ENCODE peak calls at places on chromosomes 11 and 22, in nine cellular contexts. One of them, this sample, is unnamed.
A peak's percentile ranks its signal among the peaks of the same experiment; 100 is the strongest.

GRCh38 chr11:105829084-105829483 is 193.0 kb downstream of the MSANTD4 start:
- DNase-seq in CD4-positive, alpha-beta memory T cell: no peak
- DNase-seq in naive thymus-derived CD4-positive, alpha-beta T cell: no peak
- DNase-seq in CD4-positive, alpha-beta T cell: no peak
- DNase-seq in neural progenitor cell: no peak
- DNase-seq in OCI-LY7: peak; percentile 24
- DNase-seq in heart right ventricle: no peak
- DNase-seq in adipocyte: no peak
- DNase-seq in lung: no peak
- DNase-seq in this sample: no peak

GRCh38 chr11:75867778-75868374 is 52.9 kb downstream of the UVRAG start:
- DNase-seq in CD4-positive, alpha-beta memory T cell: peak; percentile 48
- DNase-seq in naive thymus-derived CD4-positive, alpha-beta T cell: peak; percentile 61
- DNase-seq in CD4-positive, alpha-beta T cell: peak; percentile 23
- DNase-seq in neural progenitor cell: peak; percentile 69
- DNase-seq in OCI-LY7: peak; percentile 76
- DNase-seq in heart right ventricle: peak; percentile 58
- DNase-seq in adipocyte: peak; percentile 85
- DNase-seq in lung: peak; percentile 47
- DNase-seq in this sample: no peak

GRCh38 chr11:12472401-12473065 is 95.2 kb downstream of the PARVA start:
- DNase-seq in CD4-positive, alpha-beta memory T cell: no peak
- DNase-seq in naive thymus-derived CD4-positive, alpha-beta T cell: no peak
- DNase-seq in CD4-positive, alpha-beta T cell: no peak
- DNase-seq in neural progenitor cell: peak; percentile 51
- DNase-seq in OCI-LY7: no peak
- DNase-seq in heart right ventricle: no peak
- DNase-seq in adipocyte: no peak
- DNase-seq in lung: no peak
- DNase-seq in this sample: no peak

GRCh38 chr11:47186076-47186936 is at the start of gene PACSIN3:
- DNase-seq in CD4-positive, alpha-beta memory T cell: peak; percentile 24
- DNase-seq in naive thymus-derived CD4-positive, alpha-beta T cell: peak; percentile 22
- DNase-seq in CD4-positive, alpha-beta T cell: peak; percentile 21
- DNase-seq in neural progenitor cell: peak; percentile 75
- DNase-seq in OCI-LY7: no peak
- DNase-seq in heart right ventricle: peak; percentile 43
- DNase-seq in adipocyte: peak; percentile 78
- DNase-seq in lung: no peak
- DNase-seq in this sample: peak; percentile 67

GRCh38 chr11:1536065-1536843 is 35.8 kb downstream of the DUSP8 start:
- DNase-seq in CD4-positive, alpha-beta memory T cell: no peak
- DNase-seq in naive thymus-derived CD4-positive, alpha-beta T cell: no peak
- DNase-seq in CD4-positive, alpha-beta T cell: no peak
- DNase-seq in neural progenitor cell: no peak
- DNase-seq in OCI-LY7: no peak
- DNase-seq in heart right ventricle: no peak
- DNase-seq in adipocyte: no peak
- DNase-seq in lung: no peak
- DNase-seq in this sample: peak; percentile 24

GRCh38 chr11:1668911-1669473 is 28.0 kb upstream of the KRTAP5-6 start:
- DNase-seq in CD4-positive, alpha-beta memory T cell: no peak
- DNase-seq in naive thymus-derived CD4-positive, alpha-beta T cell: no peak
- DNase-seq in CD4-positive, alpha-beta T cell: no peak
- DNase-seq in neural progenitor cell: no peak
- DNase-seq in OCI-LY7: no peak
- DNase-seq in heart right ventricle: no peak
- DNase-seq in adipocyte: no peak
- DNase-seq in lung: no peak
- DNase-seq in this sample: peak; percentile 39

GRCh38 chr11:75715688-75716087 is 1.9 kb upstream of the MOGAT2 start:
- DNase-seq in CD4-positive, alpha-beta memory T cell: no peak
- DNase-seq in naive thymus-derived CD4-positive, alpha-beta T cell: no peak
- DNase-seq in CD4-positive, alpha-beta T cell: no peak
- DNase-seq in neural progenitor cell: no peak
- DNase-seq in OCI-LY7: no peak
- DNase-seq in heart right ventricle: no peak
- DNase-seq in adipocyte: no peak
- DNase-seq in lung: no peak
- DNase-seq in this sample: no peak

GRCh38 chr11:127564803-127565202 is 564.2 kb upstream of the KIRREL3 start:
- DNase-seq in CD4-positive, alpha-beta memory T cell: no peak
- DNase-seq in naive thymus-derived CD4-positive, alpha-beta T cell: no peak
- DNase-seq in CD4-positive, alpha-beta T cell: no peak
- DNase-seq in neural progenitor cell: no peak
- DNase-seq in OCI-LY7: no peak
- DNase-seq in heart right ventricle: no peak
- DNase-seq in adipocyte: no peak
- DNase-seq in lung: no peak
- DNase-seq in this sample: no peak

GRCh38 chr22:40679249-40679963 is at the start of gene MCHR1:
- DNase-seq in CD4-positive, alpha-beta memory T cell: no peak
- DNase-seq in naive thymus-derived CD4-positive, alpha-beta T cell: no peak
- DNase-seq in CD4-positive, alpha-beta T cell: no peak
- DNase-seq in neural progenitor cell: peak; percentile 46
- DNase-seq in OCI-LY7: no peak
- DNase-seq in heart right ventricle: no peak
- DNase-seq in adipocyte: no peak
- DNase-seq in lung: no peak
- DNase-seq in this sample: no peak

GRCh38 chr11:72635931-72636330 is 38.3 kb downstream of the PDE2A start:
- DNase-seq in CD4-positive, alpha-beta memory T cell: no peak
- DNase-seq in naive thymus-derived CD4-positive, alpha-beta T cell: no peak
- DNase-seq in CD4-positive, alpha-beta T cell: no peak
- DNase-seq in neural progenitor cell: no peak
- DNase-seq in OCI-LY7: no peak
- DNase-seq in heart right ventricle: no peak
- DNase-seq in adipocyte: no peak
- DNase-seq in lung: no peak
- DNase-seq in this sample: no peak

GRCh38 chr11:45563801-45564200 is 101.6 kb downstream of the CHST1 start:
- DNase-seq in CD4-positive, alpha-beta memory T cell: no peak
- DNase-seq in naive thymus-derived CD4-positive, alpha-beta T cell: no peak
- DNase-seq in CD4-positive, alpha-beta T cell: no peak
- DNase-seq in neural progenitor cell: no peak
- DNase-seq in OCI-LY7: no peak
- DNase-seq in heart right ventricle: no peak
- DNase-seq in adipocyte: no peak
- DNase-seq in lung: no peak
- DNase-seq in this sample: no peak

GRCh38 chr22:22684605-22685561 is 40.5 kb downstream of the GGTLC2 start:
- DNase-seq in CD4-positive, alpha-beta memory T cell: no peak
- DNase-seq in naive thymus-derived CD4-positive, alpha-beta T cell: no peak
- DNase-seq in CD4-positive, alpha-beta T cell: no peak
- DNase-seq in neural progenitor cell: peak; percentile 55
- DNase-seq in OCI-LY7: peak; percentile 86
- DNase-seq in heart right ventricle: no peak
- DNase-seq in adipocyte: peak; percentile 82
- DNase-seq in lung: no peak
- DNase-seq in this sample: no peak

GRCh38 chr11:122672892-122673291 is 17.4 kb downstream of the UBASH3B start:
- DNase-seq in CD4-positive, alpha-beta memory T cell: no peak
- DNase-seq in naive thymus-derived CD4-positive, alpha-beta T cell: no peak
- DNase-seq in CD4-positive, alpha-beta T cell: no peak
- DNase-seq in neural progenitor cell: no peak
- DNase-seq in OCI-LY7: no peak
- DNase-seq in heart right ventricle: no peak
- DNase-seq in adipocyte: no peak
- DNase-seq in lung: peak; percentile 30
- DNase-seq in this sample: no peak

GRCh38 chr22:33659423-33659822 is 260.9 kb downstream of the LARGE1 start:
- DNase-seq in CD4-positive, alpha-beta memory T cell: no peak
- DNase-seq in naive thymus-derived CD4-positive, alpha-beta T cell: no peak
- DNase-seq in CD4-positive, alpha-beta T cell: no peak
- DNase-seq in neural progenitor cell: no peak
- DNase-seq in OCI-LY7: no peak
- DNase-seq in heart right ventricle: peak; percentile 55
- DNase-seq in adipocyte: peak; percentile 24
- DNase-seq in lung: no peak
- DNase-seq in this sample: peak; percentile 46

GRCh38 chr11:130070829-130071205 is 1.1 kb downstream of the APLP2 start:
- DNase-seq in CD4-positive, alpha-beta memory T cell: no peak
- DNase-seq in naive thymus-derived CD4-positive, alpha-beta T cell: no peak
- DNase-seq in CD4-positive, alpha-beta T cell: no peak
- DNase-seq in neural progenitor cell: peak; percentile 69
- DNase-seq in OCI-LY7: peak; percentile 48
- DNase-seq in heart right ventricle: no peak
- DNase-seq in adipocyte: peak; percentile 59
- DNase-seq in lung: peak; percentile 59
- DNase-seq in this sample: peak; percentile 50

GRCh38 chr11:95794086-95794485 is 3.8 kb downstream of the CEP57 start:
- DNase-seq in CD4-positive, alpha-beta memory T cell: no peak
- DNase-seq in naive thymus-derived CD4-positive, alpha-beta T cell: no peak
- DNase-seq in CD4-positive, alpha-beta T cell: no peak
- DNase-seq in neural progenitor cell: no peak
- DNase-seq in OCI-LY7: no peak
- DNase-seq in heart right ventricle: no peak
- DNase-seq in adipocyte: no peak
- DNase-seq in lung: no peak
- DNase-seq in this sample: no peak

DNA sequence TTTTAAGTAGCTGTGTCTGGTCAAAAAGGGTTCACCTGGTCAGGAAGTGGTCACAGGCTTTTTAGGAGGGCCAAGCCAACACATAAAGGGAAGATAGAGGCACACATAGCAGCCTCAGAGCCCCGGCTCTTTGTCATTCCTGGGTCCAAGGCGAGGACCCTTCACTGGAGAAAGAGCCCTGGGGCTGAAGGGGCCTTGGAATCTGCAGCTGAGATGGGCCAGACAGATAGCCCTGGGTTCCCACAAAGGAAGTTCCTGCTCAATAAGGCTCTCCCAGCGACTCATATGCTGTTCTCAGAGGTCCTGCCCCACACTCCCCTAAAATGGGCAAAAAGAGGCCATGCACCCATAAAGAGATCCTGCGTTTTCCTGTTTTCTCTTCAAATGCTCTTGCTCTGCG is 77.7 kb downstream of the LINC01488 start:
- DNase-seq in CD4-positive, alpha-beta memory T cell: no peak
- DNase-seq in naive thymus-derived CD4-positive, alpha-beta T cell: no peak
- DNase-seq in CD4-positive, alpha-beta T cell: no peak
- DNase-seq in neural progenitor cell: no peak
- DNase-seq in OCI-LY7: no peak
- DNase-seq in heart right ventricle: no peak
- DNase-seq in adipocyte: no peak
- DNase-seq in lung: no peak
- DNase-seq in this sample: no peak
- H3K9me3 ChIP-seq in CD4-positive, alpha-beta memory T cell: no peaks in the 10 kb centered on the region
- H3K9me3 ChIP-seq in naive thymus-derived CD4-positive, alpha-beta T cell: no peaks in the 10 kb centered on the region
- H3K9me3 ChIP-seq in CD4-positive, alpha-beta T cell: no peaks in the 10 kb centered on the region
- H3K9me3 ChIP-seq in neural progenitor cell: no peaks in the 10 kb centered on the region
- H3K9me3 ChIP-seq in OCI-LY7: no peaks in the 10 kb centered on the region
- H3K9me3 ChIP-seq in heart right ventricle: no peaks in the 10 kb centered on the region
- H3K9me3 ChIP-seq in adipocyte: peaks cover 7% of the 10 kb centered on the region
- H3K9me3 ChIP-seq in lung: no peaks in the 10 kb centered on the region
- H3K9me3 ChIP-seq in this sample: no peaks in the 10 kb centered on the region

DNA sequence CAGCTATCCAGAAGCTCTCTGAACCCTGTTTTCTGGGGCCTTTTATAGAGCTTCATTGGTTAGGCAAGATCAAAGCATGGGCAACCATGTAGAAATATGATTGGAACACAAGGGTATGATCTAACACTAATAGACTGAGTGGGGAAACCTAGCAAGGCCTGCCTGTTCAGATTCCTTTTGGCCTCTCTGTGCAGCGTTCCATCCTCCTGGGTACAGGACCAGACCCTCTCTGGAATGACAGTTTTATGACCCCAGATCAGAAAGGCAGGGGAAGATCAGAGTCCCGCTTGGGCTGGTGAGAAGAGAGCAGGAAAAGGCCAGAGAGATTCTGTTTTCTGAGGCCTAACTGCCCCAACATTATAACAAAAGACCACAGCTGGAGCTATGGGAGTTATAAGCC is 36.7 kb upstream of the VWA5A start:
- DNase-seq in CD4-positive, alpha-beta memory T cell: no peak
- DNase-seq in naive thymus-derived CD4-positive, alpha-beta T cell: no peak
- DNase-seq in CD4-positive, alpha-beta T cell: no peak
- DNase-seq in neural progenitor cell: no peak
- DNase-seq in OCI-LY7: no peak
- DNase-seq in heart right ventricle: no peak
- DNase-seq in adipocyte: no peak
- DNase-seq in lung: no peak
- DNase-seq in this sample: no peak
- H3K9me3 ChIP-seq in CD4-positive, alpha-beta memory T cell: no peaks in the 10 kb centered on the region
- H3K9me3 ChIP-seq in naive thymus-derived CD4-positive, alpha-beta T cell: no peaks in the 10 kb centered on the region
- H3K9me3 ChIP-seq in CD4-positive, alpha-beta T cell: no peaks in the 10 kb centered on the region
- H3K9me3 ChIP-seq in neural progenitor cell: no peaks in the 10 kb centered on the region
- H3K9me3 ChIP-seq in OCI-LY7: no peaks in the 10 kb centered on the region
- H3K9me3 ChIP-seq in heart right ventricle: no peaks in the 10 kb centered on the region
- H3K9me3 ChIP-seq in adipocyte: no peaks in the 10 kb centered on the region
- H3K9me3 ChIP-seq in lung: no peaks in the 10 kb centered on the region
- H3K9me3 ChIP-seq in this sample: peaks cover 1% of the 10 kb centered on the region

DNA sequence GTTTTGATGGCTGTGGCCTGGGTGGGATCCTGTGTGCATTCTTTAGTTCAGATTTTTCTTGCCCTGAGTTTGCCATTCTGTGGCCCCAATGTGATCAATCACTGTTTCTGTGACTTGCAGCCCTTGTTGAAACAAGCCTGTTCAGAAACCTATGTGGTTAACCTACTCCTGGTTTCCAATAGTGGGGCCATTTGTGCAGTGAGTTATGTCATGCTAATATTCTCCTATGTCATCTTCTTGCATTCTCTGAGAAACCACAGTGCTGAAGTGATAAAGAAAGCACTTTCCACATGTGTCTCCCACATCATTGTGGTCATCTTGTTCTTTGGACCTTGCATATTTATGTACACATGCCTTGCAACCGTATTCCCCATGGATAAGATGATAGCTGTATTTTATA is 620 bp downstream of the OR4C16 start:
- DNase-seq in CD4-positive, alpha-beta memory T cell: no peak
- DNase-seq in naive thymus-derived CD4-positive, alpha-beta T cell: no peak
- DNase-seq in CD4-positive, alpha-beta T cell: no peak
- DNase-seq in neural progenitor cell: no peak
- DNase-seq in OCI-LY7: no peak
- DNase-seq in heart right ventricle: no peak
- DNase-seq in adipocyte: no peak
- DNase-seq in lung: no peak
- DNase-seq in this sample: no peak
- H3K9me3 ChIP-seq in CD4-positive, alpha-beta memory T cell: no peaks in the 10 kb centered on the region
- H3K9me3 ChIP-seq in naive thymus-derived CD4-positive, alpha-beta T cell: no peaks in the 10 kb centered on the region
- H3K9me3 ChIP-seq in CD4-positive, alpha-beta T cell: peaks cover 17% of the 10 kb centered on the region
- H3K9me3 ChIP-seq in neural progenitor cell: peaks cover 29% of the 10 kb centered on the region
- H3K9me3 ChIP-seq in OCI-LY7: peaks cover 14% of the 10 kb centered on the region
- H3K9me3 ChIP-seq in heart right ventricle: peaks cover 47% of the 10 kb centered on the region
- H3K9me3 ChIP-seq in adipocyte: peaks cover 16% of the 10 kb centered on the region
- H3K9me3 ChIP-seq in lung: no peaks in the 10 kb centered on the region
- H3K9me3 ChIP-seq in this sample: peaks cover 2% of the 10 kb centered on the region

GRCh38 chr22:35663371-35663770 is 15.1 kb downstream of the APOL6 start:
- DNase-seq in CD4-positive, alpha-beta memory T cell: no peak
- DNase-seq in naive thymus-derived CD4-positive, alpha-beta T cell: no peak
- DNase-seq in CD4-positive, alpha-beta T cell: no peak
- DNase-seq in neural progenitor cell: no peak
- DNase-seq in OCI-LY7: no peak
- DNase-seq in heart right ventricle: no peak
- DNase-seq in adipocyte: peak; percentile 43
- DNase-seq in lung: no peak
- DNase-seq in this sample: no peak
- H3K9me3 ChIP-seq in CD4-positive, alpha-beta memory T cell: no peaks in the 10 kb centered on the region
- H3K9me3 ChIP-seq in naive thymus-derived CD4-positive, alpha-beta T cell: peaks cover 4% of the 10 kb centered on the region
- H3K9me3 ChIP-seq in CD4-positive, alpha-beta T cell: peaks cover 17% of the 10 kb centered on the region
- H3K9me3 ChIP-seq in neural progenitor cell: peaks cover 32% of the 10 kb centered on the region
- H3K9me3 ChIP-seq in OCI-LY7: peaks cover 65% of the 10 kb centered on the region
- H3K9me3 ChIP-seq in heart right ventricle: peaks cover 28% of the 10 kb centered on the region
- H3K9me3 ChIP-seq in adipocyte: peaks cover 12% of the 10 kb centered on the region
- H3K9me3 ChIP-seq in lung: no peaks in the 10 kb centered on the region
- H3K9me3 ChIP-seq in this sample: no peaks in the 10 kb centered on the region